ENCODE peak calls at places on chromosomes 1 and 21, in six cellular contexts. J, K, B, M, P and N are unnamed samples.

GRCh38 chr1:25651036-25651640 is 34.5 kb downstream of the MAN1C1 start:
- DNase-seq in J (no peak), K (no peak), B (no peak), M (no peak), P (no peak), N (no peak)

GRCh38 chr21:28828981-28829380 is 163.7 kb downstream of the LTN1 start:
- DNase-seq in J (no peak), K (no peak), B (no peak), M (no peak), P (no peak), N (no peak)

GRCh38 chr1:215064327-215064726 is 18.2 kb upstream of the KCNK2 start:
- DNase-seq in J (no peak), K (no peak), B (no peak), M (no peak), P (no peak), N (no peak)

GRCh38 chr1:108512239-108513071 is 47.4 kb upstream of the EEIG2 start:
- DNase-seq in J (no peak), K (peak; percentile 13), B (no peak), M (no peak), P (peak; percentile 48), N (peak; percentile 24)

GRCh38 chr1:1157914-1158710 is 15.6 kb upstream of the TTLL10 start:
- DNase-seq in J (no peak), K (no peak), B (no peak), M (peak; percentile 52), P (peak; percentile 50), N (no peak)

GRCh38 chr1:208437416-208437815 is 193.2 kb upstream of the PLXNA2 start:
- DNase-seq in J (no peak), K (no peak), B (no peak), M (peak; percentile 48), P (no peak), N (no peak)

GRCh38 chr1:185441608-185442007 is 124.6 kb upstream of the IVNS1ABP start:
- DNase-seq in J (no peak), K (peak; percentile 81), B (no peak), M (no peak), P (no peak), N (no peak)

GRCh38 chr1:11321656-11322491 is 48.9 kb downstream of the UBIAD1 start:
- DNase-seq in J (no peak), K (no peak), B (no peak), M (no peak), P (no peak), N (no peak)

GRCh38 chr1:17719874-17720273 is 35.3 kb upstream of the ACTL8 start:
- DNase-seq in J (no peak), K (no peak), B (no peak), M (no peak), P (no peak), N (no peak)

GRCh38 chr21:45863267-45863666 is 118.3 kb upstream of the COL6A1 start:
- DNase-seq in J (no peak), K (no peak), B (no peak), M (no peak), P (no peak), N (no peak)

GRCh38 chr1:79304131-79304530 is 297.6 kb upstream of the ADGRL4 start:
- DNase-seq in J (no peak), K (no peak), B (no peak), M (no peak), P (no peak), N (peak; percentile 12)

GRCh38 chr1:18282851-18283600 is 175.4 kb downstream of the IGSF21 start:
- DNase-seq in J (no peak), K (no peak), B (no peak), M (no peak), P (no peak), N (no peak)

GRCh38 chr21:15494481-15494880 is 235.3 kb upstream of the USP25 start:
- DNase-seq in J (no peak), K (no peak), B (no peak), M (no peak), P (no peak), N (no peak)

GRCh38 chr1:97832490-97832889 is 88.3 kb downstream of the DPYD start:
- DNase-seq in J (no peak), K (no peak), B (no peak), M (no peak), P (no peak), N (peak; percentile 41)

GRCh38 chr1:184764483-184764882 is 9.8 kb upstream of the EDEM3 start:
- DNase-seq in J (no peak), K (no peak), B (no peak), M (no peak), P (no peak), N (no peak)

GRCh38 chr1:212161231-212161781 is 123.9 kb upstream of the PPP2R5A start:
- DNase-seq in J (no peak), K (peak; percentile 75), B (no peak), M (peak; percentile 19), P (no peak), N (peak; percentile 29)

GRCh38 chr1:221149111-221149510 is 269.9 kb downstream of the HLX start:
- DNase-seq in J (no peak), K (no peak), B (no peak), M (no peak), P (no peak), N (no peak)

GRCh38 chr1:116853680-116854191 is 56.0 kb upstream of the PTGFRN start:
- DNase-seq in J (no peak), K (peak; percentile 89), B (peak; percentile 77), M (peak; percentile 23), P (no peak), N (no peak)

GRCh38 chr1:48202030-48202752 is 20.3 kb upstream of the SLC5A9 start:
- DNase-seq in J (peak; percentile 24), K (peak; percentile 95), B (no peak), M (peak; percentile 80), P (peak; percentile 35), N (peak; percentile 60)

GRCh38 chr1:174358786-174359453 is 88.8 kb upstream of the GPR52 start:
- DNase-seq in J (no peak), K (no peak), B (no peak), M (no peak), P (no peak), N (no peak)

GRCh38 chr21:41879190-41879998 is at the start of gene PRDM15:
- DNase-seq in J (peak; percentile 63), K (no peak), B (peak; percentile 41), M (peak; percentile 92), P (peak; percentile 80), N (peak; percentile 45)

GRCh38 chr1:84377480-84378095 is 20.7 kb upstream of the DNASE2B start:
- DNase-seq in J (no peak), K (peak; percentile 73), B (no peak), M (no peak), P (no peak), N (peak; percentile 71)

GRCh38 chr1:101371259-101371658 is 134.4 kb downstream of the S1PR1 start:
- DNase-seq in J (no peak), K (peak; percentile 64), B (no peak), M (no peak), P (no peak), N (no peak)

GRCh38 chr1:26363549-26364448 is 8.8 kb downstream of the ZNF683 start:
- DNase-seq in J (peak; percentile 73), K (no peak), B (no peak), M (peak; percentile 92), P (peak; percentile 82), N (peak; percentile 37)